ENCODE peak calls at places on chromosomes 7 and 10, in eight cellular contexts. Z, F, C, H, X, M, W and K are unnamed samples.

GRCh38 chr7:24284699-24285506 is 913 bp downstream of the NPY start:
- DNase-seq in Z (peak; percentile 62), F (no peak), C (peak; percentile 68), H (no peak), X (no peak), M (peak; percentile 71), W (no peak), K (no peak)

GRCh38 chr10:103896225-103896624 is 21.8 kb downstream of the STN1 start:
- DNase-seq in Z (no peak), F (no peak), C (no peak), H (no peak), X (no peak), M (no peak), W (no peak), K (no peak)

GRCh38 chr7:77245015-77245755 is 45.6 kb upstream of the FGL2 start:
- DNase-seq in Z (no peak), F (no peak), C (no peak), H (no peak), X (no peak), M (no peak), W (no peak), K (no peak)

GRCh38 chr10:70887804-70888800 is at the start of gene PCBD1:
- DNase-seq in Z (peak; percentile 95), F (peak; percentile 71), C (peak; percentile 72), H (peak; percentile 81), X (peak; percentile 63), M (peak; percentile 83), W (peak; percentile 4), K (no peak)

GRCh38 chr7:81503321-81503720 is 266.5 kb downstream of the HGF start:
- DNase-seq in Z (no peak), F (no peak), C (no peak), H (no peak), X (no peak), M (no peak), W (no peak), K (no peak)

GRCh38 chr10:74474022-74474713 is 323.1 kb downstream of the ADK start:
- DNase-seq in Z (no peak), F (no peak), C (no peak), H (no peak), X (no peak), M (no peak), W (no peak), K (no peak)

GRCh38 chr7:37728747-37729146 is 45.2 kb downstream of the GPR141 start:
- DNase-seq in Z (no peak), F (no peak), C (no peak), H (no peak), X (no peak), M (no peak), W (no peak), K (no peak)

GRCh38 chr7:117085769-117086463 is 132.6 kb downstream of the ST7 start:
- DNase-seq in Z (no peak), F (no peak), C (no peak), H (no peak), X (no peak), M (no peak), W (no peak), K (no peak)

GRCh38 chr7:122073635-122074034 is 70.4 kb downstream of the AASS start:
- DNase-seq in Z (no peak), F (no peak), C (no peak), H (no peak), X (no peak), M (no peak), W (no peak), K (no peak)

GRCh38 chr7:158299607-158300006 is 288.0 kb downstream of the PTPRN2 start:
- DNase-seq in Z (peak; percentile 45), F (no peak), C (peak; percentile 18), H (no peak), X (no peak), M (no peak), W (no peak), K (no peak)

GRCh38 chr10:3099291-3100092 is 32.1 kb downstream of the PFKP start:
- DNase-seq in Z (no peak), F (no peak), C (no peak), H (no peak), X (no peak), M (no peak), W (peak; percentile 46), K (no peak)

GRCh38 chr10:110209399-110209925 is 2.1 kb downstream of the MXI1 start:
- DNase-seq in Z (peak; percentile 95), F (peak; percentile 79), C (peak; percentile 41), H (peak; percentile 60), X (no peak), M (peak; percentile 71), W (peak; percentile 24), K (no peak)

GRCh38 chr10:110205051-110205675 is 2.2 kb upstream of the MXI1 start:
- DNase-seq in Z (peak; percentile 74), F (no peak), C (no peak), H (no peak), X (no peak), M (no peak), W (no peak), K (no peak)

GRCh38 chr10:110207805-110208613 is 604 bp downstream of the MXI1 start:
- DNase-seq in Z (peak; percentile 92), F (peak; percentile 54), C (peak; percentile 57), H (no peak), X (peak; percentile 51), M (peak; percentile 81), W (no peak), K (no peak)

GRCh38 chr10:110208614-110209398 is 1.4 kb downstream of the MXI1 start:
- DNase-seq in Z (peak; percentile 89), F (peak; percentile 45), C (no peak), H (no peak), X (no peak), M (peak; percentile 46), W (no peak), K (no peak)

DNA sequence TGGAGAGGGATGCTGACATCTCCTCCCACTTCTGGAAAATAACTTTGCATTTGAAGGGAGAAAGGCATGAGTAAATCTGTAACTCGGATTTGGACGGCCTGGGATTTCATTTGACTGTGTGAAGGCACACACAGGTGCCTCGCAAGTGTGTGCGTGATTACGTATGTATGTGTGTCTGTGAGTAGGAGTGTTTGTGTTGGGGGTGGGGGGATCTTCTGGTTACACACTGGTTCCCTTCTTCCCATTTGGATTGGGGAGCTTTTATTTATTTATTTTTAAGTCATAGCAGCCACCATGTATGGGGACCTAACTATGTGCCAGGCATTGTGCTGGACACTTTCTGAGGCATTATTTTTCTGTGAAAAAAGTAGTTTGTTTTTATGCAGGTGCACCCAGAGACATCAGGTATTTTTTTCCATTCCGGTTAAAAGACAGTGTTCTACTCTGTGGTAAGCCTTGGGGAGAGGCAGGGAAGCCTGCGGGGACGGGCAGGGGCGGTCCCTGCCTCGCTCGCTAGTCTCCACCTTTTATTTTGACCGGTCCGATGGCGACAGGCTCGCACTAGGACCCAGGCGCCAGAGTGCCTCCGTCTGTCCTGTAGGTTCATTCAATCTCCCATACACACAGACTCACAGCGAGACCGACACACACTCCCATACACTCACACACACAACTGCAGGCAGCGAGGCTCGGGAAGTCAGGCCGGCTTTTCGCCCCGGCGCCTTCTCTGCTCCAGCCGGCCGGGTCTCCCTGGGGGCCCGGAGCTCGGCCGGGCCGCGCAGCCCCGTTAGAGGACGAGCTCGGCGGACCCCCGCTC is at the start of gene MXI1:
- DNase-seq in Z (peak; percentile 98), F (peak; percentile 28), C (peak; percentile 90), H (peak; percentile 62), X (peak; percentile 27), M (peak; percentile 88), W (peak; percentile 39), K (peak; percentile 8)
- H3K27ac ChIP-seq in Z (peak within 1 kb of the TSS; percentile 16), F (peak within 1 kb of the TSS; percentile 69), C (no peak within 1 kb of the TSS), H (peak within 1 kb of the TSS; percentile 95), X (peak within 1 kb of the TSS; percentile 65), M (no peak within 1 kb of the TSS), W (peak within 1 kb of the TSS; percentile 47), K (peak within 1 kb of the TSS; percentile 95)

GRCh38 chr7:119724041-119724792 is 548.8 kb upstream of the KCND2 start:
- DNase-seq in Z (no peak), F (no peak), C (no peak), H (no peak), X (no peak), M (no peak), W (no peak), K (no peak)

DNA sequence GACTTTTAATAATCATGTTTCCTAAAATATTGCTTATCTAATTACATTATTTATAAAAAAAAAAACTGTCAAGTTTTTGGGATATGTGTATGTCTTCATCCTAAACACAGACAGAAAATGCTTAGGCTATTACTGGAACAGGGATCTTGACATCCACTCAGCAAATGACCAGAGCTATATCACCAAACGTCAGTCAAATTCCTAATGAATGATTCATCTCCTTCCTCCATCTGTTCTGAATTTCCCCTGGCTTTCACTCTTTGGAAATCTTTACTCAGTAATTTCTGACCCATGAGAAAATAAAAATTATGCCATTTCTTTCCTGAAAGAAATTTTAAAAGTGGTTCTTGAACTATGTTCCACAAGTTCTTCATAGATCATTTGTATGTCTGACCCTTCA is 552.4 kb upstream of the KCND2 start:
- DNase-seq in Z (peak; percentile 46), F (no peak), C (no peak), H (no peak), X (no peak), M (no peak), W (peak; percentile 58), K (no peak)
- H3K27ac ChIP-seq in Z (peak overlapping the region; percentile 62), F (no peak overlapping the region), C (no peak overlapping the region), H (no peak overlapping the region), X (no peak overlapping the region), M (no peak overlapping the region), W (no peak overlapping the region), K (no peak overlapping the region)

DNA sequence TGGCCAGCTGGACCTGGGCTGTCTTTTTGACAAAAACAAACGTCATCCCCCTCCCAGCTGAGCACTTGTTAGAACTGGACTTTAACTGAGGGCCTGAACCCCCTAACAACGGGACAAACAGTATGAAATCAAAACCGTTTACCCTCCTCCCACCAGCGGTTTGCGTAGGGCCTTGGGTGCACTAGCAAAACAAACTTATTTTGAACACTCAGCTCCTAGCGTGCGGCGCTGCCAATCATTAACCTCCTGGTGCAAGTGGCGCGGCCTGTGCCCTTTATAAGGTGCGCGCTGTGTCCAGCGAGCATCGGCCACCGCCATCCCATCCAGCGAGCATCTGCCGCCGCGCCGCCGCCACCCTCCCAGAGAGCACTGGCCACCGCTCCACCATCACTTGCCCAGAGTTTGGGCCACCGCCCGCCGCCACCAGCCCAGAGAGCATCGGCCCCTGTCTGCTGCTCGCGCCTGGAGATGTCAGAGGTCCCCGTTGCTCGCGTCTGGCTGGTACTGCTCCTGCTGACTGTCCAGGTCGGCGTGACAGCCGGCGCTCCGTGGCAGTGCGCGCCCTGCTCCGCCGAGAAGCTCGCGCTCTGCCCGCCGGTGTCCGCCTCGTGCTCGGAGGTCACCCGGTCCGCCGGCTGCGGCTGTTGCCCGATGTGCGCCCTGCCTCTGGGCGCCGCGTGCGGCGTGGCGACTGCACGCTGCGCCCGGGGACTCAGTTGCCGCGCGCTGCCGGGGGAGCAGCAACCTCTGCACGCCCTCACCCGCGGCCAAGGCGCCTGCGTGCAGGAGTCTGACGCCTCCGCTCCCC is at the start of gene IGFBP1:
- DNase-seq in Z (peak; percentile 78), F (no peak), C (peak; percentile 45), H (no peak), X (no peak), M (peak; percentile 52), W (no peak), K (no peak)
- H3K27ac ChIP-seq in Z (no peak within 1 kb of the TSS), F (no peak within 1 kb of the TSS), C (no peak within 1 kb of the TSS), H (no peak within 1 kb of the TSS), X (no peak within 1 kb of the TSS), M (no peak within 1 kb of the TSS), W (no peak within 1 kb of the TSS), K (no peak within 1 kb of the TSS)

DNA sequence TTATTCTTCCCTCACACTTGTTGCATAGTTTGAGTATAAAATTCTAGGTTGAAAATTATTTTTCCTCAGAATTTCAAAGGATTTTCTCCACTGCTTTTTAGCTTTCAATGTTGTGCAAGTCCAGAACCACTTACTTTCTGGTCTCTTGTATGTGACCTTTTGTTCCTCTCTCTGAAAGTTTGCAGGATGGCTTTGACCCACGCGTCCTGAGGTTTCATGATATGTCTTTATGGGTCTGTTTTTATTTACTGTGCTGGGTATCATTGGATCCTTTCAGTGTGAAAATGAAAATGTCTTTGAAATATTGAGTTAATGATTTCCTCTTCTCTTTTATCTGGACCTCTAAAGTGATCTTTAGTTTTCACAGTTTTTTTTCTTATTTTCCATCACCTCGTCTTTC is 38.5 kb downstream of the C1GALT1 start:
- DNase-seq in Z (no peak), F (no peak), C (no peak), H (no peak), X (no peak), M (no peak), W (no peak), K (no peak)
- H3K27ac ChIP-seq in Z (no peak overlapping the region), F (no peak overlapping the region), C (no peak overlapping the region), H (no peak overlapping the region), X (no peak overlapping the region), M (no peak overlapping the region), W (no peak overlapping the region), K (no peak overlapping the region)